ENCODE peak calls at places on chromosomes 1 and 21, in four cellular contexts. One of them, this sample, is unnamed. For H3K9me3, the result is how much of the 10 kb centered on the place peaks cover.

GRCh38 chr21:46125846-46126301 is 28.0 kb downstream of the COL6A2 start:
- DNase-seq in CD8-positive, alpha-beta T cell: no peak
- DNase-seq in pancreas: no peak
- DNase-seq in breast epithelium: no peak
- DNase-seq in this sample: no peak

GRCh38 chr1:233440952-233441401 is 113.5 kb downstream of the MAP3K21 start:
- DNase-seq in CD8-positive, alpha-beta T cell: no peak
- DNase-seq in pancreas: peak
- DNase-seq in breast epithelium: no peak
- DNase-seq in this sample: no peak

GRCh38 chr1:212944209-212944901 is 6.0 kb upstream of the VASH2 start:
- DNase-seq in CD8-positive, alpha-beta T cell: no peak
- DNase-seq in pancreas: no peak
- DNase-seq in breast epithelium: no peak
- DNase-seq in this sample: no peak

GRCh38 chr21:30257773-30258172 is 25.0 kb downstream of the KRTAP24-1 start:
- DNase-seq in CD8-positive, alpha-beta T cell: no peak
- DNase-seq in pancreas: no peak
- DNase-seq in breast epithelium: no peak
- DNase-seq in this sample: no peak

GRCh38 chr1:23152966-23153684 is 15.5 kb downstream of the LUZP1 start:
- DNase-seq in CD8-positive, alpha-beta T cell: no peak
- DNase-seq in pancreas: no peak
- DNase-seq in breast epithelium: no peak
- DNase-seq in this sample: no peak

GRCh38 chr1:242425232-242425631 is 99.3 kb downstream of the PLD5 start:
- DNase-seq in CD8-positive, alpha-beta T cell: no peak
- DNase-seq in pancreas: no peak
- DNase-seq in breast epithelium: no peak
- DNase-seq in this sample: no peak

GRCh38 chr1:182147136-182147815 is 85.8 kb upstream of the ZNF648 start:
- DNase-seq in CD8-positive, alpha-beta T cell: no peak
- DNase-seq in pancreas: no peak
- DNase-seq in breast epithelium: no peak
- DNase-seq in this sample: no peak

GRCh38 chr1:227869281-227869842 is 53.9 kb downstream of the PRSS38 start:
- DNase-seq in CD8-positive, alpha-beta T cell: no peak
- DNase-seq in pancreas: no peak
- DNase-seq in breast epithelium: no peak
- DNase-seq in this sample: no peak

GRCh38 chr1:82464362-82464931 is 663.7 kb downstream of the ADGRL2 start:
- DNase-seq in CD8-positive, alpha-beta T cell: no peak
- DNase-seq in pancreas: peak
- DNase-seq in breast epithelium: no peak
- DNase-seq in this sample: no peak

GRCh38 chr1:94339229-94339927 is 78.8 kb upstream of the ABCD3 start:
- DNase-seq in CD8-positive, alpha-beta T cell: no peak
- DNase-seq in pancreas: no peak
- DNase-seq in breast epithelium: no peak
- DNase-seq in this sample: no peak

GRCh38 chr1:37802439-37802838 is 5.2 kb upstream of the C1orf122 start:
- DNase-seq in CD8-positive, alpha-beta T cell: no peak
- DNase-seq in pancreas: no peak
- DNase-seq in breast epithelium: no peak
- DNase-seq in this sample: no peak

GRCh38 chr21:45769239-45769758 is 125.8 kb downstream of the PCBP3 start:
- DNase-seq in CD8-positive, alpha-beta T cell: no peak
- DNase-seq in pancreas: no peak
- DNase-seq in breast epithelium: no peak
- DNase-seq in this sample: no peak

GRCh38 chr1:85495556-85495955 is 30.6 kb upstream of the DDAH1 start:
- DNase-seq in CD8-positive, alpha-beta T cell: no peak
- DNase-seq in pancreas: peak
- DNase-seq in breast epithelium: peak
- DNase-seq in this sample: no peak

GRCh38 chr1:225700164-225700740 is 47.3 kb upstream of the ENAH start:
- DNase-seq in CD8-positive, alpha-beta T cell: no peak
- DNase-seq in pancreas: no peak
- DNase-seq in breast epithelium: no peak
- DNase-seq in this sample: no peak

GRCh38 chr21:24259241-24259640 is 1348.0 kb downstream of the MRPL39 start:
- DNase-seq in CD8-positive, alpha-beta T cell: no peak
- DNase-seq in pancreas: no peak
- DNase-seq in breast epithelium: no peak
- DNase-seq in this sample: no peak
- H3K9me3 ChIP-seq in CD8-positive, alpha-beta T cell: under half
- H3K9me3 ChIP-seq in pancreas: under half
- H3K9me3 ChIP-seq in breast epithelium: under half
- H3K9me3 ChIP-seq in this sample: under half

GRCh38 chr1:5727191-5727590 is 265.0 kb downstream of the NPHP4 start:
- DNase-seq in CD8-positive, alpha-beta T cell: no peak
- DNase-seq in pancreas: no peak
- DNase-seq in breast epithelium: peak
- DNase-seq in this sample: no peak
- H3K9me3 ChIP-seq in CD8-positive, alpha-beta T cell: under half
- H3K9me3 ChIP-seq in pancreas: under half
- H3K9me3 ChIP-seq in breast epithelium: under half
- H3K9me3 ChIP-seq in this sample: under half

DNA sequence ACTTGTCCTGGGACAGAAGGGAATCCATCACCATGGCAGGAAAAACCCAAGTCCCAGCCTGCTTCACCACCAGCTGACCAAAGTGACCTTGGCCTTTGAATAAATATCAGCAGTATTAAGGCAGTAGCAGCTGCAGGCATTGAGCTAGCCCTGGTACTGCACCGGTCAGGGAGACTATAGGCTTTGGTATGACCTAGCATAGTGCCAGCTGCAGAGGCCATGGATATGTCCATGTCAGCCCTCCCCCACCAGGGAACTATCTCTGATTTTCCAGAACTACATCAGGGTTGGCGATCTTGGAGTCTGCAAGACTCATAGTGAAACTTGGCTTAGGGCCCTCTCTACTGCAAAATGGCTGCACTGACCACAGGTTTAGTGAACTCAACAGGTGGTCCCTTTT is 49.2 kb upstream of the FAM20B start:
- DNase-seq in CD8-positive, alpha-beta T cell: no peak
- DNase-seq in pancreas: no peak
- DNase-seq in breast epithelium: no peak
- DNase-seq in this sample: no peak
- H3K9me3 ChIP-seq in CD8-positive, alpha-beta T cell: under half
- H3K9me3 ChIP-seq in pancreas: under half
- H3K9me3 ChIP-seq in breast epithelium: under half
- H3K9me3 ChIP-seq in this sample: under half

GRCh38 chr1:184785529-184785928 is 30.9 kb upstream of the EDEM3 start:
- DNase-seq in CD8-positive, alpha-beta T cell: no peak
- DNase-seq in pancreas: no peak
- DNase-seq in breast epithelium: no peak
- DNase-seq in this sample: no peak
- H3K9me3 ChIP-seq in CD8-positive, alpha-beta T cell: under half
- H3K9me3 ChIP-seq in pancreas: under half
- H3K9me3 ChIP-seq in breast epithelium: under half
- H3K9me3 ChIP-seq in this sample: under half

GRCh38 chr1:152760551-152761190 is 2.8 kb downstream of the KPRP start:
- DNase-seq in CD8-positive, alpha-beta T cell: no peak
- DNase-seq in pancreas: no peak
- DNase-seq in breast epithelium: no peak
- DNase-seq in this sample: no peak
- H3K9me3 ChIP-seq in CD8-positive, alpha-beta T cell: under half
- H3K9me3 ChIP-seq in pancreas: under half
- H3K9me3 ChIP-seq in breast epithelium: under half
- H3K9me3 ChIP-seq in this sample: under half

GRCh38 chr1:184664042-184664659 is 90.5 kb downstream of the EDEM3 start:
- DNase-seq in CD8-positive, alpha-beta T cell: peak
- DNase-seq in pancreas: peak
- DNase-seq in breast epithelium: peak
- DNase-seq in this sample: no peak
- H3K9me3 ChIP-seq in CD8-positive, alpha-beta T cell: under half
- H3K9me3 ChIP-seq in pancreas: under half
- H3K9me3 ChIP-seq in breast epithelium: under half
- H3K9me3 ChIP-seq in this sample: under half

GRCh38 chr1:90993245-90993644 is 28.6 kb downstream of the ZNF644 start:
- DNase-seq in CD8-positive, alpha-beta T cell: no peak
- DNase-seq in pancreas: no peak
- DNase-seq in breast epithelium: no peak
- DNase-seq in this sample: no peak
- H3K9me3 ChIP-seq in CD8-positive, alpha-beta T cell: under half
- H3K9me3 ChIP-seq in pancreas: under half
- H3K9me3 ChIP-seq in breast epithelium: under half
- H3K9me3 ChIP-seq in this sample: under half

GRCh38 chr21:14071902-14072734 is 138.6 kb downstream of the LIPI start:
- DNase-seq in CD8-positive, alpha-beta T cell: no peak
- DNase-seq in pancreas: no peak
- DNase-seq in breast epithelium: no peak
- DNase-seq in this sample: no peak
- H3K9me3 ChIP-seq in CD8-positive, alpha-beta T cell: under half
- H3K9me3 ChIP-seq in pancreas: under half
- H3K9me3 ChIP-seq in breast epithelium: under half
- H3K9me3 ChIP-seq in this sample: under half

DNA sequence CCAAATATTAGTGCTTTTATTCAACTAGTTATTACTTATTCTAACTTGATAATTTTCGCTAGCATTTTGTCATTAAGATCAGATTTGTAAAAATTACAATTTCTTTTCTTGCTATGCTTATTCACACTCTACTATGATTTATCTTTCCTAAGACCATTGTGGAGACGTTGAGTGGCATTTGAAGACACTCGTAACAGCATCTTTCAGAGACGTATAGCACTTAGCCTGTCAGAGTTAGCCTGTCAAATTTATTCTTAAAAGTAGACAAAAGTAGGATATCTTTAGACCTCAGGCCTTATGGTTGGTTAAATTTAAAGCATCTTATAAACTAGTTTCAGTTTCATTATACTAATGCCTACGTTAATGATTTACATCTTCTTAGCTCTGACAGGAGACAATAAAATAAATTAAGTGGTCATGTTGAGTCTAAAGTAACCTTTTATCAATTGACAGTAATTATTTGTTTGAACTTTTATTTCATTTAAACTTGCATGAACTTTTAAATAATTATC is 1410.1 kb downstream of the MRPL39 start:
- DNase-seq in CD8-positive, alpha-beta T cell: no peak
- DNase-seq in pancreas: no peak
- DNase-seq in breast epithelium: no peak
- DNase-seq in this sample: no peak
- H3K9me3 ChIP-seq in CD8-positive, alpha-beta T cell: under half
- H3K9me3 ChIP-seq in pancreas: under half
- H3K9me3 ChIP-seq in breast epithelium: under half
- H3K9me3 ChIP-seq in this sample: under half

DNA sequence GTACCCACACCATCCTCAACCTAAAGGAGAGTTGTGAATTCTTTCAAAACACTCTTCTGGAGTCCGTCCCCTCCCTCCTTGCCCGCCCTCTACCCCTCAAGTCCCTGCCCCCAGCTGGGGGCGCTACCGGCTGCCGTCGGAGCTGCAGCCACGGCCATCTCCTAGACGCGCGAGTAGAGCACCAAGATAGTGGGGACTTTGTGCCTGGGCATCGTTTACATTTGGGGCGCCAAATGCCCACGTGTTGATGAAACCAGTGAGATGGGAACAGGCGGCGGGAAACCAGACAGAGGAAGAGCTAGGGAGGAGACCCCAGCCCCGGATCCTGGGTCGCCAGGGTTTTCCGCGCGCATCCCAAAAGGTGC is 647 bp upstream of the OLIG2 start:
- DNase-seq in CD8-positive, alpha-beta T cell: no peak
- DNase-seq in pancreas: no peak
- DNase-seq in breast epithelium: no peak
- DNase-seq in this sample: no peak
- H3K9me3 ChIP-seq in CD8-positive, alpha-beta T cell: under half
- H3K9me3 ChIP-seq in pancreas: under half
- H3K9me3 ChIP-seq in breast epithelium: under half
- H3K9me3 ChIP-seq in this sample: under half

This sample was measured in effector memory CD4-positive, alpha-beta T cell.